ENCODE peak calls at places on chromosomes 4 and X, in four cellular contexts. F is K562, Z is HepG2, S is A549. D is an unnamed sample.
A peak's percentile ranks its signal among the peaks of the same experiment; 100 is the strongest.

GRCh38 chrX:133989491-133989890 is 4.1 kb upstream of the GPC3 start:
- DNase-seq in F (no peak), Z (peak; percentile 42), S (no peak), D (no peak)

GRCh38 chr4:1604706-1605205 is 79.4 kb downstream of the FAM53A start:
- DNase-seq in F (no peak), Z (no peak), S (no peak), D (no peak)

GRCh38 chr4:11719879-11720278 is 291.2 kb upstream of the HS3ST1 start:
- DNase-seq in F (no peak), Z (no peak), S (no peak), D (no peak)

GRCh38 chr4:113760094-113760851 is 1.3 kb downstream of the CAMK2D start:
- DNase-seq in F (no peak), Z (no peak), S (peak; percentile 36), D (no peak)

GRCh38 chrX:16144420-16144819 is 21.1 kb downstream of the GRPR start:
- DNase-seq in F (no peak), Z (no peak), S (no peak), D (no peak)

GRCh38 chr4:89161841-89162240 is 50.5 kb downstream of the TIGD2 start:
- DNase-seq in F (no peak), Z (no peak), S (no peak), D (no peak)

GRCh38 chrX:50905334-50905733 is 5.2 kb upstream of the BMP15 start:
- DNase-seq in F (peak; percentile 39), Z (peak; percentile 4), S (peak; percentile 3), D (peak; percentile 29)

GRCh38 chrX:8090906-8091305 is 80.2 kb downstream of the VCX2 start:
- DNase-seq in F (no peak), Z (no peak), S (no peak), D (no peak)

GRCh38 chrX:53321216-53321942 is 40.0 kb upstream of the IQSEC2 start:
- DNase-seq in F (no peak), Z (no peak), S (no peak), D (no peak)

GRCh38 chrX:120365320-120365719 is 3.4 kb downstream of the ATP1B4 start:
- DNase-seq in F (peak; percentile 62), Z (peak; percentile 6), S (peak; percentile 10), D (peak; percentile 74)

GRCh38 chr4:86511590-86511989 is 82.5 kb upstream of the PTPN13 start:
- DNase-seq in F (no peak), Z (no peak), S (no peak), D (no peak)
- TF ChIP-seq JUN in F (no peak), Z (no peak), S (no peak), D (no peak)

GRCh38 chrX:123779908-123780396 is 47.1 kb upstream of the THOC2 start:
- DNase-seq in F (peak; percentile 34), Z (peak; percentile 83), S (peak; percentile 61), D (no peak)
- TF ChIP-seq ESRRA in F (no peak), Z (no peak), S (no peak), D (no peak)

GRCh38 chrX:129934461-129934860 is 28.5 kb downstream of the UTP14A start:
- DNase-seq in F (no peak), Z (no peak), S (no peak), D (no peak)
- TF ChIP-seq JUN in F (no peak), Z (no peak), S (no peak), D (no peak)

GRCh38 chr4:5138389-5138788 is 87.1 kb downstream of the STK32B start:
- DNase-seq in F (no peak), Z (no peak), S (no peak), D (no peak)

GRCh38 chr4:5137226-5137625 is 85.9 kb downstream of the STK32B start:
- DNase-seq in F (no peak), Z (no peak), S (no peak), D (no peak)

GRCh38 chr4:5134620-5135019 is 83.3 kb downstream of the STK32B start:
- DNase-seq in F (no peak), Z (no peak), S (no peak), D (no peak)

GRCh38 chr4:5139141-5139540 is 87.9 kb downstream of the STK32B start:
- DNase-seq in F (no peak), Z (no peak), S (no peak), D (no peak)

DNA sequence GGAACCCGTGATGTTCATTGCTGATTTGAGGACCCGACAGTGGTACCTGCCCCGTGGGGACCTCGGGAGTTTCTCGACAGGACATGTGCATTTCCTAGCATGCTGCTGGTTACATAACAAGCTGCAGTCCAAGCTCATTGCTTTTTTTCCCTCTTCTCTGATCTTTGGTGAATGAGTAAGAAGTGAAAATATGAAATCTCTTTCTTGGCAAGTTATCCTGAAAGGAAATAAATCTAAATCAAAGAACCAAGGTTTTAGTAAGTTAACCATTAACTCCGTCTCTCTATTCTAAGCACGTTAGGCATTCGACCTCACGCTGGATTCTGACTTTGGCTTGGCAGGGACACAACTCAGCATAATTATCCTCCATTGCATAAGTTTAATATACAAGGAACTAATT is 86.6 kb downstream of the STK32B start:
- DNase-seq in F (no peak), Z (no peak), S (peak; percentile 64), D (no peak)
- TF ChIP-seq ESRRA in F (no peak), Z (no peak), S (no peak), D (no peak)